ENCODE peak calls at places on chromosomes 5 and 9, in seven cellular contexts. S is CD8-positive, alpha-beta T cell; M is fibroblast of lung; A is astrocyte; W is HCT116; F is breast epithelium; N is lower lobe of right lung. H is an unnamed sample.

GRCh38 chr9:112241491-112241890 is 66.4 kb upstream of the SUSD1 start:
- DNase-seq in M (peak; percentile 53), N (no peak), W (no peak), A (peak; percentile 47), F (no peak), S (no peak), H (no peak)

GRCh38 chr5:56506586-56506985 is 273.5 kb upstream of the ANKRD55 start:
- DNase-seq in S (no peak), F (no peak), N (no peak), W (no peak), A (no peak), M (peak; percentile 23), H (no peak)

GRCh38 chr5:172731286-172732073 is 39.5 kb downstream of the DUSP1 start:
- DNase-seq in S (no peak), A (peak; percentile 22), W (peak; percentile 66), M (peak; percentile 32), F (peak; percentile 90), N (peak; percentile 75), H (no peak)

GRCh38 chr9:92328225-92328624 is 2.5 kb downstream of the CENPP start:
- DNase-seq in F (no peak), A (peak; percentile 47), M (peak; percentile 60), S (no peak), N (no peak), W (peak; percentile 42), H (no peak)

GRCh38 chr5:135703026-135703550 is 124.3 kb upstream of the CXCL14 start:
- DNase-seq in M (no peak), S (no peak), N (no peak), A (no peak), W (no peak), F (no peak), H (no peak)

GRCh38 chr9:136048560-136049411 is 46.3 kb downstream of the NACC2 start:
- DNase-seq in W (no peak), M (no peak), S (no peak), F (no peak), N (no peak), A (no peak), H (no peak)

GRCh38 chr5:138180183-138180782 is 1.4 kb downstream of the KIF20A start:
- DNase-seq in F (no peak), A (peak; percentile 19), N (no peak), S (no peak), M (peak; percentile 48), W (peak; percentile 52), H (no peak)

GRCh38 chr9:128902351-128903078 is 18.3 kb upstream of the PHYHD1 start:
- DNase-seq in A (no peak), N (peak; percentile 66), M (no peak), F (peak; percentile 92), S (peak; percentile 93), W (no peak), H (peak; percentile 80)

GRCh38 chr5:164350236-164350635 is 844.8 kb downstream of the MAT2B start:
- DNase-seq in F (no peak), M (peak; percentile 56), S (no peak), W (no peak), N (no peak), A (no peak), H (no peak)

GRCh38 chr9:4762889-4763521 is 22.0 kb upstream of the AK3 start:
- DNase-seq in W (no peak), M (peak; percentile 32), A (no peak), S (no peak), N (no peak), F (no peak), H (peak; percentile 25)

GRCh38 chr9:126307306-126308061 is 19.1 kb upstream of the MVB12B start:
- DNase-seq in A (no peak), W (no peak), M (no peak), F (no peak), N (no peak), S (no peak), H (no peak)

GRCh38 chr5:176851871-176852270 is 41.5 kb downstream of the UNC5A start:
- DNase-seq in S (no peak), N (no peak), A (no peak), W (no peak), F (no peak), M (no peak), H (no peak)

GRCh38 chr5:67166460-67166871 is 30.1 kb downstream of the CD180 start:
- DNase-seq in W (peak; percentile 7), F (peak; percentile 48), M (no peak), A (no peak), N (peak; percentile 89), S (peak; percentile 70), H (peak; percentile 54)

GRCh38 chr5:124740991-124741583 is 5.4 kb downstream of the ZNF608 start:
- DNase-seq in A (peak; percentile 91), F (no peak), S (no peak), W (no peak), N (no peak), M (peak; percentile 90), H (no peak)

GRCh38 chr9:137470785-137471184 is 11.7 kb upstream of the NSMF start:
- DNase-seq in A (no peak), M (no peak), W (no peak), N (no peak), F (no peak), S (no peak), H (peak; percentile 16)

GRCh38 chr5:1064383-1065142 is 47.3 kb downstream of the SLC12A7 start:
- DNase-seq in A (no peak), F (no peak), N (no peak), M (no peak), W (no peak), S (no peak), H (no peak)
- H3K27ac ChIP-seq in A (no peak overlapping the region), F (no peak overlapping the region), N (no peak overlapping the region), M (no peak overlapping the region), W (no peak overlapping the region), S (no peak overlapping the region), H (no peak overlapping the region)

DNA sequence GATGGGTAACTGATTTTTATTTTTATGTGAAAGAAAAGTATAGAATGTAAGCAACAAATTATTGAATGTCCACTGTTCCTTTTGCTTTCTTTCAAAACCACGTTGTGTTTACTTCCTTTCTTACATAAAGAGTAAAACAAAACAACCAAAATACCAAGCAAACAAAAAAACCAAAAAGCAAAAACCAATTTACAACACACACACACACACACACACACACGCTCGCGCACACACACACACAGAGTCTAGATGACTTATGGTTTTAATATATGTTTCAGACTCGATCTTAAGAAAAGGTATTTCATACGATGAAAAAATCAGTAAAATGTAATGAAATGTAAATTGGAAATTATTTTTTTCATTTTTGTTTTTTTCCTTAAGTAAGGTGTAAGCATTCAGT is 80.3 kb downstream of the ADGRV1 start:
- DNase-seq in F (no peak), M (no peak), A (no peak), N (no peak), S (no peak), W (no peak), H (no peak)
- H3K4me3 ChIP-seq in F (no peak overlapping the region), M (no peak overlapping the region), A (no peak overlapping the region), N (no peak overlapping the region), S (no peak overlapping the region), W (no peak overlapping the region), H (no peak overlapping the region)

DNA sequence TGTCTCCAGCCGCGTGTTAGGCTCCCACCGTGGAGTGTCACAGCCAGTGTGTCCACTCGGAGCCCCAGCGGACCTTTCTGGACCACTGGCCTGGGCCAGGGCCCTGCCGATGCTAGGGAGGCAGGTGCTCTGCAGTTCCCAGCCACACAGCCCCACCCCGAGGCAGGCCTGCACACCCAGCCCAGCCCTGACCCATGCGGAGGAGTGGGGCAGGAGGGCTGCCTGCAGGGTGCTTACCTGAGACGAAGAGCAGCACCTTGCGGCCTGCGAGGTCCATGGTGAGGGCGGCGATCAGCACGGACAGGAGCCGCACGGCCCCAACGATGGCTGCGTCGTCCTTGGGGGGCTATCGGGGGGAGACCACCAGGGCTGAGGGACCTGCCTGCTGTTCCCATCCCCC is 5.2 kb downstream of the SLC2A6 start:
- DNase-seq in M (no peak), A (no peak), S (no peak), F (no peak), N (no peak), W (no peak), H (no peak)
- H3K4me1 ChIP-seq in M (no peaks in the 10 kb centered on the region), A (peaks cover 9% of the 10 kb centered on the region), S (peaks cover 5% of the 10 kb centered on the region), F (no peaks in the 10 kb centered on the region), N (peaks cover 30% of the 10 kb centered on the region), W (peaks cover 10% of the 10 kb centered on the region), H (peaks cover 9% of the 10 kb centered on the region)

DNA sequence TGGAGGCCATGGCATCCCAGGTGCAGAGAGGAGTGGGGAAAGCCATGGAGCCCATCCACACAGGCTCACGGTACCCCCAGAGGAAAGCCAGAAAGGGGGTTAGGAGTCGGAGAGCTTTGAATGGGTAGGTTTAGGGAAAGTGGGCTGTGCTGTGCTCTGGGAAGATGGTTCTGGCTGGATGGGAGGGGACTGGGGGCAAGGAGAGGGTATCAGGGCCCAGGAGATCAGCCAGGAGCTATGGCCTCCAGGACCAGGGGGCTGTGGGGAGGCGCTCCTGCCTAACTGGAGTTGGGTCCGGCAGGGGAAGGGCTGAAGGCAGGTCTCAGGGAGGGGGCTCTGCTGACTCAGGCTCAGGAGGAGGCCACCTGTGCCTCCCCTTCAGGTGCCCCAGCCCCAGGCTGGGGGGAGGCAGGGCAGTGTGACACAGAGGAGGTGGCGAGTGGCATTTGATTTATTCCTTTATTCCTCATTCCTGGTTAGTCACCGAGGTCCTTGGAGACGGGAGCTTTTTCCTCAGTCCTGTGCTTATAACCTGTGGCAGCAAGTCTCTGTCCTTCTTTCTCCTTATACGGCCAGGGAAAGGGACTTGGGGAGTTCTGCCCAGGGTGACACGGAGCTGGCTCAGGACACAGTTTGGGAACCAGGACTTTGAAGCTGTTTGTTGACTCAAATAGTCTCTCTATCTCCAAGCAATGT is 60.8 kb downstream of the TSTD2 start:
- DNase-seq in F (no peak), N (no peak), A (no peak), W (no peak), S (no peak), M (no peak), H (no peak)
- H3K27ac ChIP-seq in F (no peak overlapping the region), N (no peak overlapping the region), A (no peak overlapping the region), W (no peak overlapping the region), S (no peak overlapping the region), M (no peak overlapping the region), H (no peak overlapping the region)

GRCh38 chr9:29208670-29209069 is 1635.4 kb upstream of the C9orf72 start:
- DNase-seq in A (no peak), F (no peak), N (no peak), S (no peak), M (no peak), W (no peak), H (no peak)

GRCh38 chr9:29209748-29210276 is 1636.5 kb upstream of the C9orf72 start:
- DNase-seq in W (no peak), M (no peak), A (no peak), N (no peak), S (no peak), F (no peak), H (no peak)

GRCh38 chr9:29211681-29212589 is 1638.7 kb upstream of the C9orf72 start:
- DNase-seq in N (peak; percentile 50), S (peak; percentile 26), A (no peak), M (peak; percentile 6), F (no peak), W (no peak), H (no peak)

GRCh38 chr9:29212590-29213373 is 1639.5 kb upstream of the C9orf72 start:
- DNase-seq in M (no peak), W (no peak), N (no peak), F (no peak), A (no peak), S (no peak), H (no peak)

DNA sequence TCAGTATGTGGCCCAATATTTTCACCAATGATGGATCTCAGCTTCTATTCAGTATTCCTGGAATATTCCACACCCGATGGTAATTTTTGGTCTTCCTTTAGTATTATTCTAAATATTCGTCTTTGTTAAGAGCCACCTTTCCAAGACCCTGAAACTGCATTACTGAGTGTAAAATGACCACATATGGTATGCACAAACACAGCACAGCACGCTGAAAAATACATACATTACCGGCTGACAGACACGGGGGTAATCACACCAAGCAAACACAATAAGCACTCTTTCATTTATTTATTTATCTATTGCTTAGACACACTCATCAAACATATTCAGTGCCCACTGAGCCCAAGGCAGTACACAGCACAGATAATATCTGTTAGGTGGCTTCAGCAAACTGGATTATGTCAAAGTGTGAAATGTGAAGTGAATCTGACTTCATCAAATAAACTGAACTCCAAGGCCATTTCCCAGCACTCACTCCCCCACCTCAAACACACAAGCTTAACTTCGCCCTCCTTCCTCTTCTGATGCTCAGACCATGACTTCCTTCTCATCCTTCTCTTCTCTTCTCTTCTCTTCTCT is 1637.8 kb upstream of the C9orf72 start:
- DNase-seq in S (no peak), N (no peak), M (no peak), W (no peak), A (no peak), F (no peak), H (no peak)
- H3K4me3 ChIP-seq in S (no peak overlapping the region), N (no peak overlapping the region), M (no peak overlapping the region), W (no peak overlapping the region), A (peak overlapping the region; percentile 61), F (no peak overlapping the region), H (no peak overlapping the region)